ENCODE peak calls at places on chromosomes 2 and 18, in seven cellular contexts. Z is HepG2, W is HCT116, U is H1, I is GM12878, B is K562, D is SK-N-SH. X is an unnamed sample.

GRCh38 chr18:35371412-35372195 is 5.5 kb downstream of the ZNF396 start:
- DNase-seq in U (no peak), D (no peak), Z (no peak), W (no peak), I (no peak), B (no peak), X (no peak)

GRCh38 chr2:1925928-1926327 is 181.6 kb upstream of the PXDN start:
- DNase-seq in U (no peak), D (no peak), Z (no peak), W (no peak), I (no peak), B (no peak), X (no peak)

GRCh38 chr18:36411745-36412168 is 114.2 kb downstream of the FHOD3 start:
- DNase-seq in I (no peak), B (peak), W (peak), D (peak), Z (peak), U (no peak), X (peak)

GRCh38 chr2:177265834-177266817 is 1.6 kb upstream of the NFE2L2 start:
- DNase-seq in D (no peak), I (no peak), Z (peak), U (no peak), W (no peak), B (peak), X (no peak)

GRCh38 chr2:176582990-176583481 is 313.8 kb downstream of the MTX2 start:
- DNase-seq in U (no peak), D (no peak), B (no peak), Z (peak), I (no peak), W (peak), X (peak)

GRCh38 chr2:20615046-20615465 is 35.8 kb downstream of the HS1BP3 start:
- DNase-seq in I (no peak), D (no peak), B (no peak), U (no peak), W (no peak), Z (no peak), X (no peak)

GRCh38 chr2:97951155-97951670 is 44.5 kb downstream of the TMEM131 start:
- DNase-seq in W (no peak), I (no peak), Z (no peak), U (no peak), D (no peak), B (no peak), X (no peak)

GRCh38 chr2:48695991-48696390 is 59.5 kb downstream of the LHCGR start:
- DNase-seq in W (no peak), B (no peak), I (no peak), U (no peak), Z (no peak), D (no peak), X (no peak)

GRCh38 chr2:36732701-36733036 is 36.2 kb downstream of the VIT start:
- DNase-seq in B (no peak), W (no peak), D (no peak), U (no peak), I (no peak), Z (no peak), X (no peak)

GRCh38 chr18:5582054-5582453 is 38.3 kb upstream of the EPB41L3 start:
- DNase-seq in I (no peak), D (no peak), W (no peak), B (no peak), Z (no peak), U (no peak), X (peak)

GRCh38 chr2:69741281-69742169 is at the start of gene ANXA4:
- DNase-seq in W (peak), D (peak), I (no peak), B (peak), Z (peak), U (peak), X (no peak)

GRCh38 chr2:46828491-46829239 is 86.9 kb downstream of the MCFD2 start:
- DNase-seq in D (no peak), I (no peak), U (no peak), W (no peak), Z (no peak), B (no peak), X (no peak)

GRCh38 chr2:191612496-191612895 is 65.4 kb upstream of the NABP1 start:
- DNase-seq in I (no peak), B (no peak), Z (no peak), U (no peak), D (no peak), W (no peak), X (no peak)

GRCh38 chr2:23492941-23493340 is 108.0 kb downstream of the KLHL29 start:
- DNase-seq in B (no peak), U (no peak), W (no peak), Z (no peak), D (no peak), I (no peak), X (no peak)

GRCh38 chr18:2169656-2170055 is 401.6 kb downstream of the METTL4 start:
- DNase-seq in B (no peak), D (no peak), U (no peak), I (no peak), Z (no peak), W (no peak), X (no peak)

GRCh38 chr2:177291701-177292100 is 27.2 kb upstream of the NFE2L2 start:
- DNase-seq in B (no peak), U (no peak), I (no peak), W (no peak), D (no peak), Z (no peak), X (no peak)

GRCh38 chr18:40407913-40408312 is 1547.1 kb upstream of the PIK3C3 start:
- DNase-seq in I (no peak), Z (no peak), D (no peak), W (no peak), B (no peak), U (no peak), X (no peak)

GRCh38 chr2:127166221-127166860 is 53.8 kb downstream of the CYP27C1 start:
- DNase-seq in Z (no peak), B (no peak), W (no peak), D (no peak), I (no peak), U (no peak), X (no peak)

GRCh38 chr18:6096747-6097146 is 201.4 kb upstream of the TMEM200C start:
- DNase-seq in B (no peak), Z (no peak), U (no peak), I (no peak), D (no peak), W (no peak), X (no peak)

GRCh38 chr2:54074636-54075341 is 40.6 kb upstream of the ACYP2 start:
- DNase-seq in I (no peak), D (no peak), B (no peak), Z (no peak), W (no peak), U (no peak), X (no peak)

GRCh38 chr2:12771154-12771553 is 54.4 kb downstream of the TRIB2 start:
- DNase-seq in Z (no peak), U (no peak), W (no peak), I (no peak), B (no peak), D (no peak), X (no peak)

GRCh38 chr2:127182626-127183458 is 37.3 kb downstream of the CYP27C1 start:
- DNase-seq in W (no peak), Z (no peak), I (no peak), B (no peak), U (no peak), D (no peak), X (no peak)

GRCh38 chr2:208222351-208222750 is 32.5 kb downstream of the IDH1 start:
- DNase-seq in I (no peak), W (no peak), B (peak), U (no peak), Z (no peak), D (no peak), X (no peak)

GRCh38 chr18:57809190-57809589 is 6.1 kb upstream of the ATP8B1 start:
- DNase-seq in U (no peak), I (no peak), Z (no peak), W (no peak), B (no peak), D (no peak), X (no peak)

GRCh38 chr2:180657054-180657453 is 323.4 kb upstream of the UBE2E3 start:
- DNase-seq in W (peak), D (no peak), U (no peak), B (no peak), Z (no peak), I (no peak), X (no peak)

GRCh38 chr2:216214768-216215167 is 105.6 kb downstream of the XRCC5 start:
- DNase-seq in U (no peak), I (no peak), B (no peak), Z (no peak), D (no peak), W (no peak), X (no peak)

GRCh38 chr18:8261651-8262091 is 347.6 kb upstream of the RAB12 start:
- DNase-seq in U (no peak), Z (no peak), B (no peak), W (no peak), D (peak), I (no peak), X (no peak)

GRCh38 chr2:233684640-233685039 is 2.9 kb downstream of the UGT1A7 start:
- DNase-seq in Z (no peak), B (no peak), U (no peak), I (no peak), W (no peak), D (no peak), X (no peak)

DNA sequence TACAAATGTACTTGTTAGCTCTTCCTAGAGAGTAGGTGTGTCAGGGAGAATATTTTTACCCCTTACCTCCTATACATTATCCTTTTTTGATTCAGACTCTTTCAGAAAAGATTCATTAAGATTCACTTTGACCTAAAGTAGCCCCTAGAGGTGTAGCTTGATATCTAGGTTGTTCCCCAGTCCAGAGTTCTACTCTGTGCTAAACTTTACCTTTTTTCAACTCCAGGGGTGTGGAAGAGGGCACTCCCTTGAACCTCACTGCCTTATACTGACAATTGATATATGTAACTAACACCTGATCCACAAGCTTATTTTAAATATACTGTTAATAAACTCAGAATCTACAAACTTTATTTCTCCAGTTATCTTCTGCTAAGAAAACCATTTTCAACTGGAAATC is 30.0 kb downstream of the AFTPH start:
- DNase-seq in B (no peak), W (no peak), U (no peak), Z (no peak), D (no peak), I (no peak), X (no peak)
- TF ChIP-seq YY1 in B (no peak), W (no peak), U (no peak), Z (no peak), D (no peak), I (no peak), X (no peak)

DNA sequence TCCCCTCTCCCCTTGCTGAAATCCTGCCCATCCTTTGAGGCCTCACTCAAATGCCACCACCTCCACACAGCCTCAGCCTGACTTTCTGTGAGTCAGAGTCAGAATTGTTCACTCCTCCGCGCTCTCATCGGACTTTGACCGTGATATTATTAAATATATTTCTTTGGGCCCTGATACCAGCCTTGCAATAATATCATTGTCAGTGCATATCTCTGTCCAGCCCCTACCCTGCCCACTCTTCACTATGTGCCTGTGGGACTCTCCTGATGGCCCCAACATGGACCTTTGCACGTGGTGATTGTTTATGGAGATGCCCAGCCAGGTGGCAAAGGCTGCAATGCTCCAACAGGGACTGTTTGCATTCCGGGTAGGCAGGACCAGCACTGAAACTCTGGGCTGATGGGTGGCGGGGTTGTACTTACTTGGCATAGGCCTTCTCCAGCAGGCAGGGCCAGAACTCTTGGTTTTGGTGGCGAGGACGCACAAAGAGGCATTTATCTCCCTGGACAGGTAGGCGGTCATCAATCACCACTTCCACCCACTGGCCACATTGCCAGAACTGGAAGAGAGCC is 37.3 kb downstream of the CAPN13 start:
- DNase-seq in W (no peak), Z (no peak), D (no peak), I (no peak), B (no peak), U (no peak), X (no peak)
- TF ChIP-seq YY1 in W (no peak), Z (no peak), D (no peak), I (no peak), B (no peak), U (no peak), X (no peak)

GRCh38 chr18:32763306-32763705 is 9.5 kb downstream of the KLHL14 start:
- DNase-seq in Z (no peak), D (no peak), U (no peak), B (no peak), W (no peak), I (no peak), X (no peak)

GRCh38 chr18:32764611-32765244 is 8.1 kb downstream of the KLHL14 start:
- DNase-seq in U (no peak), W (no peak), Z (no peak), D (no peak), B (no peak), I (no peak), X (no peak)

GRCh38 chr18:32761231-32761785 is 11.5 kb downstream of the KLHL14 start:
- DNase-seq in Z (no peak), B (no peak), D (no peak), U (no peak), I (no peak), W (no peak), X (no peak)

GRCh38 chr18:32759768-32760167 is 13.1 kb downstream of the KLHL14 start:
- DNase-seq in U (no peak), I (no peak), D (no peak), Z (no peak), W (no peak), B (no peak), X (no peak)

DNA sequence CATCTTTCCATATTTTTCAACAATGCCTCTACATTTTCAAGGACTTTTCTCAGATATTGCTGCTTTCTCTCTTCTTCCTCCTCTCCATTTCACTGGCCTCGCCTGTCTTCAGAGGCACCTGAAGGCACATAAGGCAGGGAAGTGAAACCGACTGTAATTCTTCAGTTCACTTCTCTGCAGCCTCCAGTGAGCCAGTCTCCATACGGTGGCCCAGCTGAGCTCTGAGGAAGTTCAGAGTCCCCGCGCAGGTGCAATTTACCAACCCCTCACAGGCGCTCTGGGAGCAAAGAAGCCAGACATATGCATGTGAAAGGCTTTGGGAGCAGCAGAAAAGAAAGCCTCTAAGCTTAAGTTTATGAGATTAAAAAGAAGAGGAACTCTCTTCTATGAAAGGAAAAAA is 12.4 kb downstream of the KLHL14 start:
- DNase-seq in W (no peak), D (no peak), U (no peak), I (peak), Z (no peak), B (no peak), X (no peak)
- TF ChIP-seq YY1 in W (no peak), D (no peak), U (no peak), I (no peak), Z (no peak), B (no peak), X (no peak)

GRCh38 chr2:179541586-179541985 is 277.0 kb upstream of the SESTD1 start:
- DNase-seq in D (no peak), Z (peak), W (no peak), B (no peak), I (no peak), U (no peak), X (no peak)

GRCh38 chr2:179536185-179536584 is 271.6 kb upstream of the SESTD1 start:
- DNase-seq in B (no peak), W (no peak), D (no peak), Z (no peak), I (no peak), U (no peak), X (no peak)

GRCh38 chr2:179539112-179539511 is 274.5 kb upstream of the SESTD1 start:
- DNase-seq in U (no peak), Z (no peak), W (no peak), B (no peak), I (no peak), D (no peak), X (no peak)

GRCh38 chr2:179533875-179534274 is 269.2 kb upstream of the SESTD1 start:
- DNase-seq in W (no peak), D (no peak), U (no peak), I (no peak), B (no peak), Z (no peak), X (no peak)

GRCh38 chr2:179538406-179538805 is 273.8 kb upstream of the SESTD1 start:
- DNase-seq in U (no peak), B (no peak), I (no peak), Z (no peak), W (no peak), D (no peak), X (no peak)
- TF ChIP-seq YY1 in U (no peak), B (no peak), I (no peak), Z (no peak), W (no peak), D (no peak), X (no peak)

GRCh38 chr18:48140738-48141137 is 210.3 kb upstream of the SMAD2 start:
- DNase-seq in U (no peak), W (no peak), B (no peak), I (no peak), Z (no peak), D (no peak), X (no peak)

GRCh38 chr18:48137354-48138208 is 207.1 kb upstream of the SMAD2 start:
- DNase-seq in B (no peak), Z (no peak), U (no peak), D (no peak), W (no peak), I (no peak), X (no peak)

GRCh38 chr18:48138211-48138610 is 207.8 kb upstream of the SMAD2 start:
- DNase-seq in I (no peak), B (no peak), Z (no peak), D (no peak), W (no peak), U (no peak), X (no peak)

GRCh38 chr18:48138660-48139426 is 208.4 kb upstream of the SMAD2 start:
- DNase-seq in D (no peak), W (no peak), B (no peak), Z (no peak), U (no peak), I (no peak), X (no peak)

GRCh38 chr18:48139427-48140347 is 209.2 kb upstream of the SMAD2 start:
- DNase-seq in Z (no peak), B (no peak), U (no peak), I (no peak), D (peak), W (no peak), X (no peak)
- TF ChIP-seq YY1 in Z (no peak), B (no peak), U (no peak), I (no peak), D (no peak), W (no peak), X (no peak)

DNA sequence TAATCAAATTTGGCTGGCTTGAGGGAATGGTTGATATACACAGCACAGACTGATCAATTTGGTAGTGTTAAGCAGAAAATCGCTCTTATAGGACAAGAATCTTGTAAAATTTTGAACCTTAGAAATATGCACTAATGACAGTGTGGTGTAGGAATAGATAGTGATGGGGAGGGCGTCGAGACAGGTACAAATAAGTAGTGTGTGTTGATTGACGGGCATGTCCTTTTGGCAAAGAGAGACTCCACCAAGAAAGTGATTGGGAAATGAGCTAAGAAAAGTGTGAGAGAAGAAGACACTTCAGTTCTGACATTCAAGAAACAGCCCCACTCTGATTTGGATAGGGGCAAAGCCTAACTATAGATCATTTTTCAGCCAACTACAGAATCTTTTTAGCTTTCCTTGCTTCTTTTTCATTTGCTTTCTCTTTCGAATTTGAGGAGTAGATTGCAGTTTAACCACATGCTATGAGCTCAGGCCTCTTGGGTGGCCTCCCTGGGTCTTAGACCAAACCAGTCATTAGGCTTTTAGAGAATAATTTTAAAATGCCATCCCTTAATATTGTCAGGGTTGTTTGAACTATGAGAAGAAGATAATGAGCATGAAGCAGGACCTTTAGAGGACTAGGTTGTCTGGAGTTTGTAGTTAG is 127.1 kb downstream of the CERS6 start:
- DNase-seq in W (no peak), D (no peak), I (no peak), U (no peak), B (no peak), Z (no peak), X (no peak)
- TF ChIP-seq YY1 in W (no peak), D (no peak), I (no peak), U (no peak), B (no peak), Z (no peak), X (no peak)

GRCh38 chr2:196247979-196248286 is 76.6 kb upstream of the STK17B start:
- DNase-seq in U (no peak), I (no peak), W (no peak), B (no peak), Z (no peak), D (no peak), X (no peak)
- TF ChIP-seq YY1 in U (no peak), I (no peak), W (no peak), B (no peak), Z (no peak), D (no peak), X (no peak)

GRCh38 chr2:230924470-230925341 is at the start of gene GPR55:
- DNase-seq in I (peak), W (no peak), D (no peak), B (peak), U (no peak), Z (no peak), X (no peak)

GRCh38 chr2:230924092-230924469 is 961 bp downstream of the GPR55 start:
- DNase-seq in Z (no peak), I (no peak), D (no peak), W (no peak), B (no peak), U (no peak), X (no peak)

GRCh38 chr2:230922951-230923717 is 1.9 kb downstream of the GPR55 start:
- DNase-seq in B (no peak), W (no peak), D (no peak), U (no peak), Z (no peak), I (no peak), X (no peak)

GRCh38 chr2:230925879-230926765 is 1.1 kb upstream of the GPR55 start:
- DNase-seq in U (no peak), B (no peak), W (no peak), Z (no peak), I (peak), D (no peak), X (no peak)

DNA sequence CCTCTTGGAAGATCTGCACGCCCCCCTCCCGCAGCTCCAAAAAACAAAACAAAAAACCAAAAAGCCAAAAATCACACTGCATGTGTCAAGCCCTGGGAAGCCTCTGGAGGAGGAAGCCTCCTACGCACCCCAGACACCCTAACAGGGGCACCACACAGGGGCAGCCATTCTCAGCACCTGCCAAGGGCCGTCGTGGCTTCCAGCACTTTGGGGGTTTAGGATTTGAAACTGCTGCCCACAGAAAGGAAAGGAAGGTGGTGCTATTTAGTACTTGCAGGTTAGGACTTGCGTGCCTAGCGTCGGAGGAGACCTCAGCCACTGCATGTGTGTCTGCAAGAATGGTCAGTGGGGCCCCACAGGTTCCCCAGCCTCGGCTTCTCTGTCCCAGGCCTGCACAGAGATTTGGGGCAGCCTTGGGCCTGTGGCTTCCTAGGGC is 419 bp upstream of the GPR55 start:
- DNase-seq in Z (no peak), W (no peak), I (peak), B (no peak), U (no peak), D (no peak), X (no peak)
- TF ChIP-seq YY1 in Z (no peak), W (no peak), I (peak), B (no peak), U (no peak), D (no peak), X (no peak)